ENCODE peak calls at places on chromosome 13, in seven cellular contexts. O is BE2C, J is H1, D is right lobe of liver, B is ovary, Q is tibial nerve, G is spleen. E is an unnamed sample.

GRCh38 chr13:33204130-33204927 is 81.2 kb downstream of the STARD13 start:
- DNase-seq in Q (peak), D (peak), G (no peak), J (no peak), O (peak), B (peak), E (no peak)

GRCh38 chr13:82447452-82448030 is 1434.7 kb downstream of the SLITRK1 start:
- DNase-seq in G (no peak), Q (no peak), O (no peak), D (no peak), B (no peak), J (no peak), E (no peak)

GRCh38 chr13:20395061-20395916 is 130.4 kb downstream of the CRYL1 start:
- DNase-seq in J (peak), Q (no peak), B (no peak), D (no peak), O (no peak), G (no peak), E (no peak)

GRCh38 chr13:60838581-60838980 is 441.6 kb downstream of the TDRD3 start:
- DNase-seq in G (no peak), J (no peak), Q (no peak), B (no peak), D (no peak), O (no peak), E (no peak)

GRCh38 chr13:27712421-27712820 is 79.9 kb upstream of the GSX1 start:
- DNase-seq in B (no peak), Q (peak), J (no peak), G (no peak), D (peak), O (peak), E (no peak)

GRCh38 chr13:114070098-114070799 is 62.2 kb downstream of the RASA3 start:
- DNase-seq in Q (no peak), D (no peak), G (no peak), J (no peak), B (no peak), O (no peak), E (no peak)

GRCh38 chr13:74696148-74696922 is 562.1 kb upstream of the KLF12 start:
- DNase-seq in D (no peak), J (no peak), O (no peak), Q (no peak), B (no peak), G (no peak), E (no peak)

GRCh38 chr13:49985129-49985528 is 11.7 kb upstream of the TRIM13 start:
- DNase-seq in G (no peak), D (no peak), B (no peak), O (no peak), J (no peak), Q (no peak), E (no peak)

GRCh38 chr13:27425918-27426630 is 1.7 kb downstream of the GTF3A start:
- DNase-seq in Q (peak), D (peak), G (peak), B (peak), O (peak), J (peak), E (no peak)

GRCh38 chr13:37534181-37534580 is 64.4 kb downstream of the POSTN start:
- DNase-seq in Q (no peak), J (no peak), G (no peak), B (no peak), D (no peak), O (no peak), E (no peak)

GRCh38 chr13:71858647-71859046 is 8.4 kb downstream of the DACH1 start:
- DNase-seq in B (no peak), O (no peak), D (no peak), Q (no peak), J (no peak), G (no peak), E (no peak)

GRCh38 chr13:31824705-31825512 is 85.6 kb downstream of the RXFP2 start:
- DNase-seq in O (peak), B (no peak), J (no peak), D (no peak), Q (no peak), G (no peak), E (no peak)

GRCh38 chr13:77784531-77784930 is 87.0 kb downstream of the SLAIN1 start:
- DNase-seq in B (no peak), G (no peak), D (no peak), Q (no peak), J (no peak), O (no peak), E (no peak)

GRCh38 chr13:61258185-61258584 is 157.5 kb downstream of the PCDH20 start:
- DNase-seq in J (no peak), D (no peak), B (no peak), Q (no peak), O (no peak), G (no peak), E (no peak)

GRCh38 chr13:73065665-73066350 is 7.0 kb downstream of the KLF5 start:
- DNase-seq in G (no peak), Q (no peak), D (no peak), B (no peak), J (no peak), O (no peak), E (no peak)

GRCh38 chr13:28099396-28100148 is 804 bp downstream of the FLT3 start:
- DNase-seq in Q (no peak), O (no peak), J (no peak), D (no peak), G (no peak), B (no peak), E (no peak)

GRCh38 chr13:30787747-30788535 is 52.6 kb downstream of the ALOX5AP start:
- DNase-seq in J (no peak), G (no peak), D (no peak), O (no peak), B (no peak), Q (no peak), E (no peak)

GRCh38 chr13:105735269-105735668 is 800.2 kb downstream of the EFNB2 start:
- DNase-seq in D (no peak), B (no peak), O (peak), J (no peak), G (no peak), Q (no peak), E (no peak)

GRCh38 chr13:113903361-113903760 is 39.5 kb upstream of the GAS6 start:
- DNase-seq in G (no peak), O (no peak), B (no peak), D (no peak), Q (no peak), J (no peak), E (no peak)

GRCh38 chr13:77697208-77698103 is at the start of gene SLAIN1:
- DNase-seq in J (peak), O (peak), D (peak), Q (peak), G (peak), B (peak), E (peak)

GRCh38 chr13:31124225-31124624 is 37.5 kb downstream of the HSPH1 start:
- DNase-seq in G (no peak), O (no peak), D (no peak), J (no peak), B (no peak), Q (no peak), E (no peak)

GRCh38 chr13:74200081-74200480 is 65.9 kb upstream of the KLF12 start:
- DNase-seq in G (no peak), O (no peak), J (no peak), Q (no peak), B (no peak), D (no peak), E (no peak)

GRCh38 chr13:24668955-24669354 is 11.3 kb upstream of the ATP12A start:
- DNase-seq in B (no peak), D (no peak), Q (no peak), O (no peak), G (no peak), J (no peak), E (no peak)

GRCh38 chr13:31352467-31352866 is 152.7 kb downstream of the B3GLCT start:
- DNase-seq in D (no peak), O (peak), Q (no peak), G (no peak), J (no peak), B (no peak), E (no peak)

GRCh38 chr13:108495686-108496363 is 133.6 kb upstream of the MYO16 start:
- DNase-seq in Q (no peak), D (no peak), B (no peak), G (no peak), J (peak), O (no peak), E (no peak)

GRCh38 chr13:37418490-37418889 is 180.1 kb downstream of the POSTN start:
- DNase-seq in O (no peak), G (no peak), B (no peak), J (no peak), Q (no peak), D (no peak), E (no peak)

GRCh38 chr13:34654203-34654602 is 287.9 kb upstream of the NBEA start:
- DNase-seq in O (no peak), D (no peak), B (no peak), J (no peak), G (no peak), Q (no peak), E (no peak)

GRCh38 chr13:77028202-77028601 is 1.2 kb upstream of the FBXL3 start:
- DNase-seq in D (no peak), Q (no peak), G (no peak), O (no peak), B (peak), J (no peak), E (no peak)

GRCh38 chr13:101527130-101527529 is 74.7 kb downstream of the ITGBL1 start:
- DNase-seq in B (no peak), Q (no peak), O (no peak), D (no peak), G (no peak), J (no peak), E (no peak)

GRCh38 chr13:31056650-31057275 is 104.9 kb downstream of the HSPH1 start:
- DNase-seq in Q (no peak), O (no peak), B (no peak), G (no peak), J (no peak), D (no peak), E (no peak)

GRCh38 chr13:98050041-98050466 is 92.8 kb upstream of the FARP1 start:
- DNase-seq in B (no peak), O (peak), D (no peak), G (no peak), Q (no peak), J (no peak), E (no peak)

GRCh38 chr13:77896977-77897376 is 21.7 kb downstream of the EDNRB start:
- DNase-seq in D (no peak), B (no peak), G (no peak), O (no peak), J (no peak), Q (no peak), E (no peak)

GRCh38 chr13:30257433-30258099 is 49.8 kb downstream of the KATNAL1 start:
- DNase-seq in D (no peak), Q (no peak), J (peak), O (no peak), B (no peak), G (no peak), E (no peak)

GRCh38 chr13:43304945-43305344 is 281.6 kb downstream of the DNAJC15 start:
- DNase-seq in G (no peak), D (no peak), J (no peak), O (no peak), B (no peak), Q (no peak), E (no peak)
- TF ChIP-seq CTCF in G (no peak), D (no peak), J (peak), O (peak), B (no peak), Q (no peak), E (no peak)

DNA sequence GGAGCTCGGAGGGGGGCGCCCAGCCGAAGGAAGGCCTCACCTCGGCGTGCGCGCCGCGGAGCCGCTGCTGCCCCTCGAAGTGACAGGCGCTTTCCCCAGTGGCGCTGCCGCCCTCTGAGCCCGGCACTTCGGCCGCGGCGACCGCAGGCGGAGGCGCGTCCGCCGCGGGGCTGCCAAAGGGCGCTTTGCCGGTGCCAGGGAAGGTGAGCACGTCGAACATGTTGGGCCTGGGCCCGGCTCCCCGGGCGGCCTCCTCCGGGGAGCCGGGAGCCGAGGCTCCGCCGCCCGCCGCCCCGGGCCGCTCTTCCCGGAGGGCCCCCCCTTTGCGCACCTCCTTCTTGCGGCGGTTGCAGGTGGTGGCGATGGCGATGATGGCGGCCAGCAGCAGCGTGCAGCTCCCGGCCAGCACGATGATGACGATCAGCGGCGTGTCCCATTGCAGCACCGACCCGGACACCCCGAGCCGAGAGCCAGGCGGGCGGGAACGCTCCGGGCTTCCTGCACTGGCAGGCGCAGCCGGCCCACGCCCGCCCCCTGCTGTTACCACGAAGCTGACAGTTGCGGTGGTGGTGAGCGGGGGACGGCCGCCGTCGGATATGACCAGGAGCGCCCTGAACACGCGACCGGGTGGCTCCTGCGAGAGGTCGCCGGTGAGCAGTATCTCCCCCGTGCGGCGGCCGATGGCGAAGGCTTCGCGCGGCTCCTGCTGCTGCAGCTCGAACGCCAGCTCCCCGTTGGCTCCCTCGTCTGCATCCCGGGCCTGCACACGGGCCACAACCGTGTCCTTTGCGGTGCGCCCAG is 2.5 kb downstream of the PCDH8 start:
- DNase-seq in Q (no peak), D (peak), G (peak), J (peak), B (no peak), O (peak), E (no peak)
- TF ChIP-seq CTCF in Q (peak), D (peak), G (no peak), J (peak), B (no peak), O (peak), E (peak)

DNA sequence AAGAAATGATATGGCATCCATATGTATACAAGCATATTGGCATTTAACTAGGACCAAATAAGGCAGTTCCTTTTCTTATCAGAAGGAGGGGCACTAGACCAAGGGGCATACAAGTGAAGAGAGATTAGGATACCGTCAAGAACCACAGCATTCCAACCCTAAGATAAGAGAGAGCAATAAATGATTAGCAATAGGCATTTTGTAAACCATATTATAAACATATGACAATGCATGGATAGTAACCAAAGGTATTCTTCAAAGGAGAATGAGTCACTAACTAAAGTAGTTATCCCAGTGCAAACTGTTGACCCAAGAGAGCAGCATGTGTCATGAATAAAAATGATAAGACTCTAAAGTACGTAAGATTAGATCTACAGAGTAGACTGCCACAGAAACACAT is 500.9 kb upstream of the HTR2A start:
- DNase-seq in G (no peak), B (no peak), O (no peak), J (no peak), Q (no peak), D (no peak), E (no peak)
- TF ChIP-seq CTCF in G (no peak), B (no peak), O (peak), J (peak), Q (no peak), D (no peak), E (no peak)

GRCh38 chr13:99610702-99611289 is 109.5 kb downstream of the TM9SF2 start:
- DNase-seq in B (no peak), G (no peak), J (no peak), Q (no peak), O (no peak), D (no peak), E (no peak)
- TF ChIP-seq CTCF in B (no peak), G (no peak), J (no peak), Q (no peak), O (peak), D (no peak), E (peak)

GRCh38 chr13:110328509-110328908 is 21.4 kb downstream of the COL4A2 start:
- DNase-seq in J (no peak), Q (no peak), D (no peak), O (no peak), G (no peak), B (no peak), E (no peak)

GRCh38 chr13:110331362-110331761 is 24.3 kb downstream of the COL4A2 start:
- DNase-seq in B (peak), J (no peak), G (no peak), D (no peak), O (no peak), Q (no peak), E (no peak)

GRCh38 chr13:110329258-110329657 is 22.2 kb downstream of the COL4A2 start:
- DNase-seq in G (no peak), J (no peak), D (no peak), Q (no peak), O (no peak), B (no peak), E (no peak)

GRCh38 chr13:110329798-110330461 is 22.8 kb downstream of the COL4A2 start:
- DNase-seq in D (no peak), O (no peak), G (no peak), J (no peak), Q (no peak), B (no peak), E (no peak)

GRCh38 chr13:110330491-110331001 is 23.5 kb downstream of the COL4A2 start:
- DNase-seq in O (no peak), B (no peak), D (no peak), G (no peak), J (no peak), Q (no peak), E (no peak)
- TF ChIP-seq CTCF in O (no peak), B (no peak), D (no peak), G (no peak), J (no peak), Q (no peak), E (no peak)

DNA sequence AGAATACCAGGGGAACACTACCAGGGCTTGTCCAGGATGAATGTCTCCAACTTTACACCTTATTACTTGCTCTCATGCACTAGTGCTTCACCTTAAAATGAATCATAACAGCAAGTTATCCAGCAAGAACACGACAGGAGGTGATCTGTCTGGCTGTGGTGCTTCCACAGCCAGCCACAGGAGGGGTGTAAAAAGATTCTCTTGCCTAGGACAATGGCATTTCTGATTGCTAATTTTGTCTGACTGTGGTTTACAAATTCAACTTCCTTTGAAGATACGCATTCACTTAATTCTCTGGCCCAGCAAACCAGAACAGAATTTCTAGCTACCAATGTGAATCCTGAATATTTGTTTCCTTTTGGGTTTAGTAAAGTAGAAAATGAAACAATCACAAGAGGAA is 23.1 kb upstream of the COG3 start:
- DNase-seq in B (no peak), Q (no peak), D (no peak), G (no peak), J (no peak), O (no peak), E (no peak)
- TF ChIP-seq CTCF in B (no peak), Q (no peak), D (peak), G (no peak), J (no peak), O (no peak), E (no peak)

GRCh38 chr13:41056194-41056593 is 5.1 kb upstream of the WBP4 start:
- DNase-seq in Q (no peak), D (no peak), G (no peak), B (no peak), O (no peak), J (no peak), E (no peak)

GRCh38 chr13:41054212-41054877 is 7.0 kb upstream of the WBP4 start:
- DNase-seq in B (no peak), Q (peak), O (peak), G (no peak), J (no peak), D (no peak), E (no peak)

GRCh38 chr13:41056996-41057711 is 4.2 kb upstream of the WBP4 start:
- DNase-seq in O (no peak), B (no peak), G (no peak), D (no peak), J (no peak), Q (no peak), E (no peak)

GRCh38 chr13:41053384-41053826 is 7.9 kb upstream of the WBP4 start:
- DNase-seq in Q (peak), B (no peak), G (no peak), J (no peak), O (no peak), D (no peak), E (no peak)

GRCh38 chr13:41054919-41055619 is 6.2 kb upstream of the WBP4 start:
- DNase-seq in D (no peak), G (no peak), O (no peak), Q (no peak), J (no peak), B (no peak), E (no peak)
- TF ChIP-seq CTCF in D (peak), G (no peak), O (peak), Q (no peak), J (peak), B (no peak), E (peak)

DNA sequence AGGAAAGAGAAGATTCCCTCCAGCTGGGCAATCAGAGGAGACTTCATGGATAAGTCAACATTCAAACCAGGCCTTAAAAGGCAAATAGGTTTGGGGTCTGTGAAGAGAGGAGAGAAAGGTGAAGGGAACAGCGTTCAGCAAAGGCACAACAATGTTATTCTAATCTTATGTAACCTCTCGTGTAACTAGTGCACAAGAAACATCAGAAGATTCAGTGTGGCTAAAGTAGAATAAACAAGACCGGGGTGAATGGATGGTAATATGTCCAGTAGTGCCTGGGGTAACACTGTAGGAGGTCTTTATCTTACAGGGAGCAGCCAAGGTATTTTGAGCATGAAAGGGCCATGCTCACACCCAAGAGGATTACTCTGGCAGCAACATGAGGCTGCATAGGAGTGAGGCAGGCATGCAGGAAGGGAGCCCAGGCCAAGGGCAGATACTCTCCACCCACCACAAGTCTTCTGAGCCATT is 24.1 kb downstream of the LHFPL6 start:
- DNase-seq in Q (no peak), D (no peak), O (no peak), B (no peak), G (no peak), J (no peak), E (no peak)
- TF ChIP-seq CTCF in Q (no peak), D (no peak), O (no peak), B (no peak), G (no peak), J (no peak), E (no peak)